ENCODE peak calls at places on chromosomes 13 and 19, in five cellular contexts. One of them, this sample, is unnamed.

GRCh38 chr13:75294110-75294509 is 187.9 kb downstream of the TBC1D4 start:
- DNase-seq in HCT116: no peak
- DNase-seq in GM23248: no peak
- DNase-seq in IMR-90: no peak
- DNase-seq in fibroblast of lung: no peak
- DNase-seq in this sample: no peak

GRCh38 chr13:74466015-74466414 is 331.8 kb upstream of the KLF12 start:
- DNase-seq in HCT116: no peak
- DNase-seq in GM23248: no peak
- DNase-seq in IMR-90: no peak
- DNase-seq in fibroblast of lung: no peak
- DNase-seq in this sample: no peak

GRCh38 chr19:17385878-17386611 is 8.0 kb downstream of the CCDC194 start:
- DNase-seq in HCT116: no peak
- DNase-seq in GM23248: peak; percentile 66
- DNase-seq in IMR-90: peak; percentile 30
- DNase-seq in fibroblast of lung: peak; percentile 28
- DNase-seq in this sample: peak; percentile 74

GRCh38 chr13:61812286-61812685 is 396.6 kb upstream of the PCDH20 start:
- DNase-seq in HCT116: no peak
- DNase-seq in GM23248: no peak
- DNase-seq in IMR-90: no peak
- DNase-seq in fibroblast of lung: no peak
- DNase-seq in this sample: no peak

GRCh38 chr19:50720181-50720920 is 749 bp upstream of the SHANK1 start:
- DNase-seq in HCT116: no peak
- DNase-seq in GM23248: peak; percentile 48
- DNase-seq in IMR-90: no peak
- DNase-seq in fibroblast of lung: no peak
- DNase-seq in this sample: peak; percentile 41

GRCh38 chr19:17893766-17894165 is 22.0 kb downstream of the SLC5A5 start:
- DNase-seq in HCT116: no peak
- DNase-seq in GM23248: no peak
- DNase-seq in IMR-90: no peak
- DNase-seq in fibroblast of lung: no peak
- DNase-seq in this sample: no peak

GRCh38 chr19:42132851-42133528 is 744 bp upstream of the POU2F2 start:
- DNase-seq in HCT116: peak; percentile 13
- DNase-seq in GM23248: peak; percentile 69
- DNase-seq in IMR-90: no peak
- DNase-seq in fibroblast of lung: no peak
- DNase-seq in this sample: peak; percentile 92

GRCh38 chr13:46893221-46893620 is 3.6 kb downstream of the HTR2A start:
- DNase-seq in HCT116: no peak
- DNase-seq in GM23248: peak; percentile 44
- DNase-seq in IMR-90: no peak
- DNase-seq in fibroblast of lung: no peak
- DNase-seq in this sample: no peak

GRCh38 chr19:50858896-50859295 is 4.2 kb downstream of the KLK3 start:
- DNase-seq in HCT116: no peak
- DNase-seq in GM23248: no peak
- DNase-seq in IMR-90: no peak
- DNase-seq in fibroblast of lung: no peak
- DNase-seq in this sample: no peak

GRCh38 chr19:36209372-36209771 is 5.1 kb downstream of the ZNF565 start:
- DNase-seq in HCT116: no peak
- DNase-seq in GM23248: no peak
- DNase-seq in IMR-90: no peak
- DNase-seq in fibroblast of lung: no peak
- DNase-seq in this sample: no peak

GRCh38 chr19:41352609-41353465 is 885 bp downstream of the TGFB1 start:
- DNase-seq in HCT116: no peak
- DNase-seq in GM23248: peak; percentile 70
- DNase-seq in IMR-90: peak; percentile 44
- DNase-seq in fibroblast of lung: peak; percentile 44
- DNase-seq in this sample: peak; percentile 82

GRCh38 chr13:74675185-74675584 is 541.0 kb upstream of the KLF12 start:
- DNase-seq in HCT116: no peak
- DNase-seq in GM23248: peak; percentile 38
- DNase-seq in IMR-90: peak; percentile 28
- DNase-seq in fibroblast of lung: peak; percentile 80
- DNase-seq in this sample: no peak

GRCh38 chr13:91400094-91400462 is 1.7 kb downstream of the GPC5 start:
- DNase-seq in HCT116: no peak
- DNase-seq in GM23248: no peak
- DNase-seq in IMR-90: no peak
- DNase-seq in fibroblast of lung: no peak
- DNase-seq in this sample: no peak

GRCh38 chr13:74299688-74300087 is 165.5 kb upstream of the KLF12 start:
- DNase-seq in HCT116: no peak
- DNase-seq in GM23248: no peak
- DNase-seq in IMR-90: no peak
- DNase-seq in fibroblast of lung: no peak
- DNase-seq in this sample: no peak

GRCh38 chr19:1992759-1993260 is 22.7 kb downstream of the BTBD2 start:
- DNase-seq in HCT116: no peak
- DNase-seq in GM23248: peak; percentile 52
- DNase-seq in IMR-90: no peak
- DNase-seq in fibroblast of lung: no peak
- DNase-seq in this sample: peak; percentile 40

GRCh38 chr19:48249502-48250014 is 6.2 kb downstream of the CARD8 start:
- DNase-seq in HCT116: no peak
- DNase-seq in GM23248: no peak
- DNase-seq in IMR-90: no peak
- DNase-seq in fibroblast of lung: no peak
- DNase-seq in this sample: peak; percentile 80

GRCh38 chr13:106835477-106835876 is 267.5 kb upstream of the ARGLU1 start:
- DNase-seq in HCT116: no peak
- DNase-seq in GM23248: no peak
- DNase-seq in IMR-90: no peak
- DNase-seq in fibroblast of lung: no peak
- DNase-seq in this sample: no peak

GRCh38 chr13:73956101-73956500 is 178.1 kb downstream of the KLF12 start:
- DNase-seq in HCT116: no peak
- DNase-seq in GM23248: no peak
- DNase-seq in IMR-90: no peak
- DNase-seq in fibroblast of lung: no peak
- DNase-seq in this sample: no peak

GRCh38 chr19:44948763-44949374 is 3.0 kb downstream of the APOC2 start:
- DNase-seq in HCT116: no peak
- DNase-seq in GM23248: peak; percentile 29
- DNase-seq in IMR-90: no peak
- DNase-seq in fibroblast of lung: no peak
- DNase-seq in this sample: peak; percentile 71

GRCh38 chr19:46081928-46082727 is 41.3 kb upstream of the IGFL4 start:
- DNase-seq in HCT116: peak; percentile 48
- DNase-seq in GM23248: peak; percentile 79
- DNase-seq in IMR-90: peak; percentile 67
- DNase-seq in fibroblast of lung: peak; percentile 70
- DNase-seq in this sample: peak; percentile 48

GRCh38 chr13:29935309-29935981 is 85.0 kb upstream of the UBL3 start:
- DNase-seq in HCT116: no peak
- DNase-seq in GM23248: no peak
- DNase-seq in IMR-90: no peak
- DNase-seq in fibroblast of lung: no peak
- DNase-seq in this sample: peak; percentile 18

GRCh38 chr19:6092329-6093286 is 17.7 kb downstream of the RFX2 start:
- DNase-seq in HCT116: peak; percentile 48
- DNase-seq in GM23248: peak; percentile 98
- DNase-seq in IMR-90: peak; percentile 88
- DNase-seq in fibroblast of lung: peak; percentile 90
- DNase-seq in this sample: no peak

GRCh38 chr19:12778020-12778904 is 2.9 kb upstream of the HOOK2 start:
- DNase-seq in HCT116: no peak
- DNase-seq in GM23248: peak; percentile 88
- DNase-seq in IMR-90: peak; percentile 75
- DNase-seq in fibroblast of lung: peak; percentile 83
- DNase-seq in this sample: peak; percentile 55

GRCh38 chr19:12777217-12778019 is 2.1 kb upstream of the HOOK2 start:
- DNase-seq in HCT116: no peak
- DNase-seq in GM23248: peak; percentile 87
- DNase-seq in IMR-90: peak; percentile 68
- DNase-seq in fibroblast of lung: peak; percentile 64
- DNase-seq in this sample: peak; percentile 78

GRCh38 chr19:12782174-12782423 is 6.7 kb upstream of the HOOK2 start:
- DNase-seq in HCT116: no peak
- DNase-seq in GM23248: no peak
- DNase-seq in IMR-90: no peak
- DNase-seq in fibroblast of lung: no peak
- DNase-seq in this sample: no peak

GRCh38 chr19:12778905-12779161 is 3.5 kb upstream of the HOOK2 start:
- DNase-seq in HCT116: no peak
- DNase-seq in GM23248: no peak
- DNase-seq in IMR-90: no peak
- DNase-seq in fibroblast of lung: no peak
- DNase-seq in this sample: no peak

DNA sequence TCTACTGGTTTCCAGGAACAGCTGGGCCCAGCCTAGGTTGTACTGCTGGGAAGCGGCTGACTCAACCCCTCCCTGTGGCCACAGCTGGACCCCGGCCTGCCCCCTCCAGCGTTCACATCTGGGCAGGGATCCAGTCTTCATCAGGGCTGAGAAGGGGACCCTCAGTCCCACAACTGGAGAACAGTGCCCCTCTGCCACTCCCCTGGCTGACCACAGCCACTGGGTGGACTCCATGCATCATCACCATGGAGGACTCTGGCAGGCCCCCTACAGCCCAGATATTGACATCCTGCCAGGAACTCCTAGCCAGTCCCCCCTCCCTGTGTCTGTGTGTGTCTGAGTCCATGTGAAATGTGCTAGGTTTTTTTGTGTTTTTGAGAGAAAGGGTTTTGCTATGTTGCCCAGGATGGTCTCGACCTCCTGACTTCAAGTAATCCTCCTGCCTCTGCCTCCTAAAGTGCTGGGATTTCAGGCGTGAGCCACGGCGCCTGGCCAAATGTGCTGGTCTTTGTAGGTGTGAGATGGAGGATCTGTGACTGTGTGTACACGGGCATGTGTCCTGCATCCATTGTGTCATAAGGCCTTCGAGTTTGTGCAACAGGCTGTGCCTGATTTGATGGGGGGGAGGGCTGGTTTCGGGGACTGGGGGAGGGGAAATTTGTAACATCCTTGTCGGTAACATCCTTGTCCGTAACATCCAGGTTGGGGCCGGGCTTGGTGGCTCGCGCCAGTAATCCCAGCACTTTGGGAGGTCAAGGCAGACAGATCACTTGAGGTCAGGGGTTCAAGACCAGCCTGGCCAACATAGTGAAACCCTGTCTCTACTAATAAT is 4.0 kb upstream of the HOOK2 start:
- DNase-seq in HCT116: no peak
- DNase-seq in GM23248: peak; percentile 88
- DNase-seq in IMR-90: peak; percentile 77
- DNase-seq in fibroblast of lung: peak; percentile 85
- DNase-seq in this sample: peak; percentile 23
- H3K4me2 ChIP-seq in HCT116: peak overlapping the region; percentile 85
- H3K4me2 ChIP-seq in GM23248: peak overlapping the region; percentile 94
- H3K4me2 ChIP-seq in IMR-90: peak overlapping the region; percentile 84
- H3K4me2 ChIP-seq in fibroblast of lung: peak overlapping the region; percentile 96
- H3K4me2 ChIP-seq in this sample: peak overlapping the region; percentile 96

GRCh38 chr19:10603873-10604459 is 16.9 kb upstream of the AP1M2 start:
- DNase-seq in HCT116: no peak
- DNase-seq in GM23248: no peak
- DNase-seq in IMR-90: no peak
- DNase-seq in fibroblast of lung: no peak
- DNase-seq in this sample: peak; percentile 56
- H3K4me2 ChIP-seq in HCT116: no peak overlapping the region
- H3K4me2 ChIP-seq in GM23248: no peak overlapping the region
- H3K4me2 ChIP-seq in IMR-90: peak overlapping the region; percentile 78
- H3K4me2 ChIP-seq in fibroblast of lung: peak overlapping the region; percentile 97
- H3K4me2 ChIP-seq in this sample: peak overlapping the region; percentile 97

GRCh38 chr19:16326401-16327130 is 1.9 kb downstream of the KLF2 start:
- DNase-seq in HCT116: no peak
- DNase-seq in GM23248: peak; percentile 61
- DNase-seq in IMR-90: no peak
- DNase-seq in fibroblast of lung: peak; percentile 19
- DNase-seq in this sample: peak; percentile 57

GRCh38 chr19:16324384-16325160 is at the start of gene KLF2:
- DNase-seq in HCT116: peak; percentile 63
- DNase-seq in GM23248: peak; percentile 96
- DNase-seq in IMR-90: peak; percentile 90
- DNase-seq in fibroblast of lung: peak; percentile 87
- DNase-seq in this sample: peak; percentile 86

GRCh38 chr19:16327131-16327450 is 2.5 kb downstream of the KLF2 start:
- DNase-seq in HCT116: no peak
- DNase-seq in GM23248: peak; percentile 28
- DNase-seq in IMR-90: no peak
- DNase-seq in fibroblast of lung: no peak
- DNase-seq in this sample: no peak

GRCh38 chr19:16325161-16325527 is 518 bp downstream of the KLF2 start:
- DNase-seq in HCT116: no peak
- DNase-seq in GM23248: peak; percentile 63
- DNase-seq in IMR-90: no peak
- DNase-seq in fibroblast of lung: no peak
- DNase-seq in this sample: peak; percentile 63

DNA sequence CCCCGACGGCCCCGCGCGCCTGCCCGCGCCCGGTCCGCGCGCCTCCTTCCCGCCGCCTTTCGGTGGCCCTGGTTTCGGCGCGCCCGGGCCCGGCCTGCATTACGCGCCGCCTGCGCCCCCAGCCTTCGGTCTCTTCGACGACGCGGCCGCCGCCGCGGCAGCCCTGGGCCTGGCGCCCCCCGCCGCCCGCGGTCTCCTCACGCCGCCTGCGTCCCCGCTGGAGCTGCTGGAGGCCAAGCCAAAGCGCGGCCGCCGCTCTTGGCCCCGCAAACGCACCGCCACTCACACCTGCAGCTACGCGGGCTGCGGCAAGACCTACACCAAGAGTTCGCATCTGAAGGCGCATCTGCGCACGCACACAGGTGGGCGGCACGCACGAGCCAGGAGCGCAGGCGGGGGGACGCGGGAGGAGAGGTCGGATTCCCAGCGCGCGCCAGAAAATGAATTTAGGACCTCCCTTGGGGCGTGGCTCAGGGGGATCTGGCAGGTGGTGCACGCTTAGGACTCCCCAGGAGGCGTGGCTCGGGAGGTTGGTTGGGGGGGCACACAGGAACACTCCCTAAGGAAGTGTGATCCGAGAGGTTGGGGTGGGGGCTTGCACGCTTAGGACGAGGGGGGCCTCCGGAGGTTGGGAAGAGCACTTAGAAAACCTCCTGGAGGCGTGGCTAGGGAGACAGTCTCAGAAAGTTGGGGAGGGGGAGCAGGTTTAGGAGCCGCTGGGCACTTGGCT is 1.2 kb downstream of the KLF2 start:
- DNase-seq in HCT116: no peak
- DNase-seq in GM23248: peak; percentile 77
- DNase-seq in IMR-90: no peak
- DNase-seq in fibroblast of lung: peak; percentile 33
- DNase-seq in this sample: peak; percentile 57
- H3K4me2 ChIP-seq in HCT116: peak overlapping the region; percentile 72
- H3K4me2 ChIP-seq in GM23248: peak overlapping the region; percentile 89
- H3K4me2 ChIP-seq in IMR-90: peak overlapping the region; percentile 97
- H3K4me2 ChIP-seq in fibroblast of lung: peak overlapping the region; percentile 59
- H3K4me2 ChIP-seq in this sample: peak overlapping the region; percentile 82

DNA sequence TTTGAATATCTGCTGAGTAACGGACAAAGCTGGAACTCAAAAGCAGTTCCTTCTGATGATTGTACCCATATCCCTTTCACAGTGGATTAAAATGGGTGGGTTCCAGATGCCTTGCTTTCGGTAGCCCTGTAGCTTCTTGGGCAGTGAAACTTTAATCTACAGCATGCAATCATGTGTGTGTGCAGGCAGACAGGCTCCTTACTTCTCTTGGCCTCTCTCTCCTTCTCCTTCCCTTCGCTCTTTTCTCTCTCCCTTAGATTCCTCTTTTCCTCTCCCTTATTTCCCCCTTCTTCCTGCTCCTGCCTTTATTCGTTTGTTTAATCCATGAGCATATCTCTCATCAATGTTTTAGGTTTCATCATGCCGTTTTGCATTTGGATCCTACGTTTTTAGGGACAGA is 8.1 kb downstream of the DGKH start:
- DNase-seq in HCT116: no peak
- DNase-seq in GM23248: no peak
- DNase-seq in IMR-90: no peak
- DNase-seq in fibroblast of lung: no peak
- DNase-seq in this sample: no peak
- H3K4me2 ChIP-seq in HCT116: no peak overlapping the region
- H3K4me2 ChIP-seq in GM23248: no peak overlapping the region
- H3K4me2 ChIP-seq in IMR-90: no peak overlapping the region
- H3K4me2 ChIP-seq in fibroblast of lung: no peak overlapping the region
- H3K4me2 ChIP-seq in this sample: no peak overlapping the region